ENCODE peak calls at places on chromosomes 11 and 22, in seven cellular contexts. One of them, this sample, is unnamed. For H3K4me1, the result is how much of the 10 kb centered on the place peaks cover.

GRCh38 chr11:134022748-134023147 is 46.1 kb upstream of the JAM3 start:
- DNase-seq in PC-9: no peak
- DNase-seq in ascending aorta: no peak
- DNase-seq in H1: no peak
- DNase-seq in A549: no peak
- DNase-seq in effector memory CD4-positive, alpha-beta T cell: no peak
- DNase-seq in lower lobe of right lung: no peak
- DNase-seq in this sample: no peak

GRCh38 chr22:25364281-25364680 is 144.8 kb downstream of the CRYBB2 start:
- DNase-seq in PC-9: peak
- DNase-seq in ascending aorta: no peak
- DNase-seq in H1: no peak
- DNase-seq in A549: no peak
- DNase-seq in effector memory CD4-positive, alpha-beta T cell: no peak
- DNase-seq in lower lobe of right lung: peak
- DNase-seq in this sample: no peak

GRCh38 chr22:29156507-29156906 is 49.2 kb upstream of the EMID1 start:
- DNase-seq in PC-9: no peak
- DNase-seq in ascending aorta: no peak
- DNase-seq in H1: peak
- DNase-seq in A549: no peak
- DNase-seq in effector memory CD4-positive, alpha-beta T cell: no peak
- DNase-seq in lower lobe of right lung: no peak
- DNase-seq in this sample: no peak

GRCh38 chr11:100681064-100681502 is 6.0 kb upstream of the ARHGAP42 start:
- DNase-seq in PC-9: peak
- DNase-seq in ascending aorta: no peak
- DNase-seq in H1: no peak
- DNase-seq in A549: no peak
- DNase-seq in effector memory CD4-positive, alpha-beta T cell: no peak
- DNase-seq in lower lobe of right lung: peak
- DNase-seq in this sample: peak

GRCh38 chr11:30218278-30218677 is 12.5 kb upstream of the FSHB start:
- DNase-seq in PC-9: no peak
- DNase-seq in ascending aorta: no peak
- DNase-seq in H1: no peak
- DNase-seq in A549: no peak
- DNase-seq in effector memory CD4-positive, alpha-beta T cell: no peak
- DNase-seq in lower lobe of right lung: no peak
- DNase-seq in this sample: no peak

GRCh38 chr11:115916596-115916995 is 412.4 kb upstream of the CADM1 start:
- DNase-seq in PC-9: no peak
- DNase-seq in ascending aorta: no peak
- DNase-seq in H1: no peak
- DNase-seq in A549: no peak
- DNase-seq in effector memory CD4-positive, alpha-beta T cell: no peak
- DNase-seq in lower lobe of right lung: no peak
- DNase-seq in this sample: no peak

GRCh38 chr22:23684051-23684450 is 6.8 kb upstream of the RGL4 start:
- DNase-seq in PC-9: no peak
- DNase-seq in ascending aorta: no peak
- DNase-seq in H1: no peak
- DNase-seq in A549: no peak
- DNase-seq in effector memory CD4-positive, alpha-beta T cell: no peak
- DNase-seq in lower lobe of right lung: no peak
- DNase-seq in this sample: no peak

GRCh38 chr22:44127353-44127752 is 53.4 kb upstream of the PARVG start:
- DNase-seq in PC-9: no peak
- DNase-seq in ascending aorta: no peak
- DNase-seq in H1: no peak
- DNase-seq in A549: no peak
- DNase-seq in effector memory CD4-positive, alpha-beta T cell: no peak
- DNase-seq in lower lobe of right lung: peak
- DNase-seq in this sample: no peak

GRCh38 chr11:17734986-17735822 is 623 bp downstream of the KCNC1 start:
- DNase-seq in PC-9: peak
- DNase-seq in ascending aorta: no peak
- DNase-seq in H1: peak
- DNase-seq in A549: peak
- DNase-seq in effector memory CD4-positive, alpha-beta T cell: no peak
- DNase-seq in lower lobe of right lung: peak
- DNase-seq in this sample: no peak

GRCh38 chr11:15238856-15239255 is 124.1 kb downstream of the INSC start:
- DNase-seq in PC-9: no peak
- DNase-seq in ascending aorta: no peak
- DNase-seq in H1: no peak
- DNase-seq in A549: no peak
- DNase-seq in effector memory CD4-positive, alpha-beta T cell: no peak
- DNase-seq in lower lobe of right lung: no peak
- DNase-seq in this sample: no peak

GRCh38 chr11:4619514-4619913 is 11.5 kb upstream of the TRIM68 start:
- DNase-seq in PC-9: no peak
- DNase-seq in ascending aorta: no peak
- DNase-seq in H1: no peak
- DNase-seq in A549: no peak
- DNase-seq in effector memory CD4-positive, alpha-beta T cell: no peak
- DNase-seq in lower lobe of right lung: no peak
- DNase-seq in this sample: no peak

GRCh38 chr11:996681-997080 is 39.8 kb downstream of the MUC6 start:
- DNase-seq in PC-9: no peak
- DNase-seq in ascending aorta: no peak
- DNase-seq in H1: no peak
- DNase-seq in A549: no peak
- DNase-seq in effector memory CD4-positive, alpha-beta T cell: no peak
- DNase-seq in lower lobe of right lung: no peak
- DNase-seq in this sample: no peak

GRCh38 chr11:45104790-45105084 is 41.7 kb upstream of the PRDM11 start:
- DNase-seq in PC-9: no peak
- DNase-seq in ascending aorta: no peak
- DNase-seq in H1: no peak
- DNase-seq in A549: no peak
- DNase-seq in effector memory CD4-positive, alpha-beta T cell: no peak
- DNase-seq in lower lobe of right lung: no peak
- DNase-seq in this sample: no peak

GRCh38 chr22:31561238-31561887 is 65.0 kb downstream of the SFI1 start:
- DNase-seq in PC-9: peak
- DNase-seq in ascending aorta: peak
- DNase-seq in H1: peak
- DNase-seq in A549: peak
- DNase-seq in effector memory CD4-positive, alpha-beta T cell: no peak
- DNase-seq in lower lobe of right lung: peak
- DNase-seq in this sample: peak

GRCh38 chr11:69699213-69699612 is 4.6 kb downstream of the FGF19 start:
- DNase-seq in PC-9: no peak
- DNase-seq in ascending aorta: no peak
- DNase-seq in H1: no peak
- DNase-seq in A549: no peak
- DNase-seq in effector memory CD4-positive, alpha-beta T cell: no peak
- DNase-seq in lower lobe of right lung: no peak
- DNase-seq in this sample: no peak

GRCh38 chr11:42311944-42312343 is 852.5 kb upstream of the LRRC4C start:
- DNase-seq in PC-9: no peak
- DNase-seq in ascending aorta: no peak
- DNase-seq in H1: no peak
- DNase-seq in A549: no peak
- DNase-seq in effector memory CD4-positive, alpha-beta T cell: no peak
- DNase-seq in lower lobe of right lung: no peak
- DNase-seq in this sample: no peak

GRCh38 chr11:117830674-117831351 is 6.3 kb upstream of the FXYD2 start:
- DNase-seq in PC-9: no peak
- DNase-seq in ascending aorta: no peak
- DNase-seq in H1: peak
- DNase-seq in A549: no peak
- DNase-seq in effector memory CD4-positive, alpha-beta T cell: no peak
- DNase-seq in lower lobe of right lung: no peak
- DNase-seq in this sample: no peak

DNA sequence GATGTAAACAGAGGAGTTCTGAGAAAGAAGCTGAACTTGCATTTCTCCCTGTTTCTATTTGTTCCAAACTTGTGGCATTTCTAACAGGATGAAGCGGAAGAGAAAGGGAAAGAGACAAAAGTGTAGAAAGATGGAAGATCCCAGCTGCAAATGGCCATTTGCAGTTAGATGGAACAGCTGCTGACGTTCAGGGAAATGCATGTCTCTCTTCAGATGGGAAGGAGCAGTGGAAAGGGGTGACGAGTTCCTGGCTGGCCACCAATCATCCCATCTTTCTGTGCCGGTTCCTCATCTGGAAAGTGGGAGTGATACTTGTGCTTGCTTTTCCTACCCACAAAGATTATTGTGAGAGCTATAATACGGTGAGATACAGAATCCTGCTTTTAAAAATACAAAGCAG is 1.3 kb upstream of the TIMP3 start:
- DNase-seq in PC-9: no peak
- DNase-seq in ascending aorta: no peak
- DNase-seq in H1: no peak
- DNase-seq in A549: no peak
- DNase-seq in effector memory CD4-positive, alpha-beta T cell: no peak
- DNase-seq in lower lobe of right lung: no peak
- DNase-seq in this sample: no peak
- H3K4me1 ChIP-seq in PC-9: under half
- H3K4me1 ChIP-seq in ascending aorta: under half
- H3K4me1 ChIP-seq in H1: under half
- H3K4me1 ChIP-seq in A549: under half
- H3K4me1 ChIP-seq in effector memory CD4-positive, alpha-beta T cell: under half
- H3K4me1 ChIP-seq in lower lobe of right lung: under half
- H3K4me1 ChIP-seq in this sample: under half

DNA sequence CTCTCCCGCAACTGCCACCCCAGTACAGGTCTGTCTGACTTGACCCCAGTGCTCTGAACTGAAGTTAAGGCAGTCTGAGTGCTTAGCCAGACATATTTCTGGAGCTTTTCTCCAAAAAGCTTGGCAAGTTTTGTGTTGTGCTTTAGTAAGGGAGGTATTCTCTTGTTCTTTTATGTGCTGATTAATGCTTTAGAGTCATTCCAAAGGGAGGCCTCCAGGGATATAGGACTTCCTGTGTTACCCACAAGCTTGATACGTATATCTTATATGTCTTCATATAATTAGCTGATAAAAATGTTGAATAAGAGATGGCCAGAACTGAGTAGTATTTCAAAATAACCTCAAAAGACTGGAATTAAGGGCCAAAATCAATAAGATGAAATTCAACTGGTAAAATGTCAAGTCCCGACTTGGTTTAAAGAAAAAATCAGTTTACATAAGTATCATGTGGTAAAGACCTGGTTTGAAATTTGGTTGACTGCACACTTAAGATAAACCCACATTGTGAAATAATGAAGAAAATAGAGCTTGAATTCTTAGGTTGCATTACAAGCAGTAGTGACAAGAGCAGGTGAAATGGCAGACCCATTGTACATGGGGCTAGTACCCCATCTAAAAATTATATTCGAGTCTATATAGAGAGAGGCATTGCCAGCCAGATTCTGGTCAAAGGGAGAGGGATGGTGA is 226.9 kb downstream of the SNX19 start:
- DNase-seq in PC-9: no peak
- DNase-seq in ascending aorta: no peak
- DNase-seq in H1: no peak
- DNase-seq in A549: no peak
- DNase-seq in effector memory CD4-positive, alpha-beta T cell: no peak
- DNase-seq in lower lobe of right lung: no peak
- DNase-seq in this sample: no peak
- H3K27ac ChIP-seq in PC-9: no peak
- H3K27ac ChIP-seq in ascending aorta: peak
- H3K27ac ChIP-seq in H1: no peak
- H3K27ac ChIP-seq in A549: no peak
- H3K27ac ChIP-seq in effector memory CD4-positive, alpha-beta T cell: no peak
- H3K27ac ChIP-seq in lower lobe of right lung: no peak
- H3K27ac ChIP-seq in this sample: no peak

GRCh38 chr22:37893583-37893983 is 12.5 kb upstream of the MICALL1 start:
- DNase-seq in PC-9: no peak
- DNase-seq in ascending aorta: no peak
- DNase-seq in H1: no peak
- DNase-seq in A549: no peak
- DNase-seq in effector memory CD4-positive, alpha-beta T cell: no peak
- DNase-seq in lower lobe of right lung: no peak
- DNase-seq in this sample: no peak

GRCh38 chr22:37892566-37893338 is 13.3 kb upstream of the MICALL1 start:
- DNase-seq in PC-9: no peak
- DNase-seq in ascending aorta: no peak
- DNase-seq in H1: no peak
- DNase-seq in A549: no peak
- DNase-seq in effector memory CD4-positive, alpha-beta T cell: no peak
- DNase-seq in lower lobe of right lung: peak
- DNase-seq in this sample: no peak

GRCh38 chr22:37896181-37896592 is 9.9 kb upstream of the MICALL1 start:
- DNase-seq in PC-9: peak
- DNase-seq in ascending aorta: no peak
- DNase-seq in H1: no peak
- DNase-seq in A549: no peak
- DNase-seq in effector memory CD4-positive, alpha-beta T cell: peak
- DNase-seq in lower lobe of right lung: no peak
- DNase-seq in this sample: peak

GRCh38 chr22:37896939-37897338 is 9.2 kb upstream of the MICALL1 start:
- DNase-seq in PC-9: no peak
- DNase-seq in ascending aorta: no peak
- DNase-seq in H1: no peak
- DNase-seq in A549: no peak
- DNase-seq in effector memory CD4-positive, alpha-beta T cell: no peak
- DNase-seq in lower lobe of right lung: no peak
- DNase-seq in this sample: no peak

GRCh38 chr22:37894939-37895670 is 11.0 kb upstream of the MICALL1 start:
- DNase-seq in PC-9: peak
- DNase-seq in ascending aorta: no peak
- DNase-seq in H1: peak
- DNase-seq in A549: no peak
- DNase-seq in effector memory CD4-positive, alpha-beta T cell: no peak
- DNase-seq in lower lobe of right lung: no peak
- DNase-seq in this sample: no peak
- H3K4me1 ChIP-seq in PC-9: half or more
- H3K4me1 ChIP-seq in ascending aorta: under half
- H3K4me1 ChIP-seq in H1: under half
- H3K4me1 ChIP-seq in A549: under half
- H3K4me1 ChIP-seq in effector memory CD4-positive, alpha-beta T cell: under half
- H3K4me1 ChIP-seq in lower lobe of right lung: half or more
- H3K4me1 ChIP-seq in this sample: under half

DNA sequence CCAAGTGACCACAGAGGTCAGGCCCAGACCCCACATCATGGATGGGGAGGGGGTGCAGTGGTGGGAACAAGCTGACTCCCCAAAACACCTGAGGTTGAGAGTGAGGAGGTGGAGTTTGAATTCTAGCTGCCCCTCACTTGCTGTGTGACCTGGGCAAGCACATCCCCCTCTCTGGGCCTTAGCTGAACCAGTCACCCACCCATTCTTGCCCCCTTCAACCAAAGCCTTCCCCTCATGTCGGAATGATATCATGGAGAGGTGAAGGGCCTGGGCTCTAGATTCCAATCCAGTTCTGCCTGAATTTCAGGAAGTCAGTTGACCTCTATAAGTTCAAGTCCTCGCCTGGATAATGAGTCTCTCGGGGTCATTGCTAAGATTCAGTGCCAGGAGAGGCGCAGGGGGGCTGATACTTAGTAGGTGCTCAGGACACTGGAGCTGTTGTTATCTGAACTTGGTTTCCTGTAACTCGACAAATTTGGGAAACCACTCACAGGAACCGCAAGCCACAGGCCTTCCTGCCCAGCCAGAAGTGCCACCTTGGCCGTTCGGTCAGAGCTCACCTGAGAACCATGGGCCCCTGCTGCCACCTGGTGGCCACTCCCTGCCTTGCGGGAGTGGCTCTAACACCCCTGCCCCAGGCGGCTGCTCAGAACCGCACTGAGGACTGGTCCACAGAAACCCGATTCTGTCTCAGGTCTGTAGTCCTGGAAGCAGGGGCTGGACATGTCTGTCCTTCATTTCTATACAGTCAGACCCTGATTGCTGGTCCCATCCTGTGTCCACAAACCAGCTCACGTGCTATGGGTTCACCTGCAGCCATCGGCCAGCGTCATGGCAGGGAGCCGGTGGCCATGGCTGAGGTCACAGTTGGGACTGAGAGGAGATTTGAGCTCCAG is 6.9 kb downstream of the CDC42EP1 start:
- DNase-seq in PC-9: peak
- DNase-seq in ascending aorta: no peak
- DNase-seq in H1: peak
- DNase-seq in A549: peak
- DNase-seq in effector memory CD4-positive, alpha-beta T cell: peak
- DNase-seq in lower lobe of right lung: peak
- DNase-seq in this sample: peak
- H3K27ac ChIP-seq in PC-9: peak
- H3K27ac ChIP-seq in ascending aorta: peak
- H3K27ac ChIP-seq in H1: no peak
- H3K27ac ChIP-seq in A549: peak
- H3K27ac ChIP-seq in effector memory CD4-positive, alpha-beta T cell: no peak
- H3K27ac ChIP-seq in lower lobe of right lung: peak
- H3K27ac ChIP-seq in this sample: no peak